ENCODE peak calls at places on chromosomes 4 and X, in eight cellular contexts. P, E, C, O, L, J, V and U are unnamed samples.

GRCh38 chr4:118682928-118683327 is 2.3 kb upstream of the METTL14 start:
- DNase-seq in C (peak), L (peak), V (no peak), J (no peak), O (peak), E (no peak), P (no peak), U (no peak)

GRCh38 chr4:20944961-20945360 is 244.7 kb downstream of the PACRGL start:
- DNase-seq in P (no peak), V (no peak), L (peak), E (no peak), O (no peak), C (no peak), J (no peak), U (no peak)

GRCh38 chrX:33082371-33082770 is 129.0 kb downstream of the DMD start:
- DNase-seq in L (no peak), E (no peak), V (no peak), P (no peak), J (no peak), C (no peak), O (no peak), U (no peak)

GRCh38 chr4:23970193-23970850 is 80.5 kb upstream of the PPARGC1A start:
- DNase-seq in C (no peak), J (no peak), P (no peak), O (no peak), V (no peak), E (no peak), L (no peak), U (no peak)

GRCh38 chr4:119038465-119038864 is 97.2 kb upstream of the MYOZ2 start:
- DNase-seq in J (no peak), P (no peak), E (no peak), L (peak), V (no peak), O (no peak), C (peak), U (no peak)

GRCh38 chr4:37603070-37603468 is 83.1 kb downstream of the RELL1 start:
- DNase-seq in C (peak), L (peak), E (peak), P (peak), J (peak), O (peak), V (peak), U (peak)

GRCh38 chr4:153209410-153209809 is 5.2 kb downstream of the TRIM2 start:
- DNase-seq in O (no peak), C (no peak), J (no peak), V (no peak), E (no peak), P (no peak), L (no peak), U (no peak)

GRCh38 chr4:165668694-165669093 is 204.3 kb upstream of the TLL1 start:
- DNase-seq in V (no peak), E (no peak), J (no peak), L (no peak), C (peak), O (no peak), P (no peak), U (no peak)

GRCh38 chr4:142752331-142752830 is 93.7 kb downstream of the INPP4B start:
- DNase-seq in O (no peak), P (no peak), V (no peak), C (no peak), E (no peak), L (no peak), J (no peak), U (no peak)